ENCODE peak calls at places on chromosomes 3 and 15, in eight cellular contexts. V is cardiac fibroblast; B is RWPE1; L is heart left ventricle; X is activated B cell treated with CpG ODN at 0.5 μM for 24 hours; S is endothelial cell; T is CD4-positive, alpha-beta T cell; N is spleen. Q is an unnamed sample.

GRCh38 chr3:122628567-122628966 is 51.1 kb downstream of the PARP15 start:
- DNase-seq in B (peak; percentile 28), X (no peak), L (no peak), V (peak; percentile 27), T (no peak), N (no peak), S (no peak), Q (no peak)

GRCh38 chr3:52358362-52358940 is 42.3 kb downstream of the DNAH1 start:
- DNase-seq in N (peak; percentile 56), X (no peak), B (no peak), V (no peak), L (peak; percentile 62), S (no peak), T (no peak), Q (no peak)

GRCh38 chr3:144643778-144644191 is 672.2 kb downstream of the DIPK2A start:
- DNase-seq in B (no peak), S (no peak), N (no peak), V (peak; percentile 32), X (no peak), T (no peak), L (no peak), Q (no peak)

GRCh38 chr3:125337506-125337905 is 37.6 kb downstream of the ZNF148 start:
- DNase-seq in B (no peak), L (no peak), N (no peak), T (no peak), X (no peak), V (no peak), S (no peak), Q (no peak)

GRCh38 chr3:147318900-147319299 is 87.4 kb downstream of the ZIC4 start:
- DNase-seq in L (no peak), T (no peak), V (no peak), N (no peak), S (no peak), X (no peak), B (no peak), Q (no peak)

GRCh38 chr3:13238687-13239466 is 165.6 kb upstream of the IQSEC1 start:
- DNase-seq in N (no peak), S (no peak), T (no peak), L (no peak), X (no peak), B (no peak), V (no peak), Q (no peak)

GRCh38 chr3:30353711-30354467 is 252.5 kb upstream of the TGFBR2 start:
- DNase-seq in S (no peak), X (no peak), T (peak; percentile 41), V (no peak), L (no peak), N (peak; percentile 39), B (no peak), Q (no peak)

GRCh38 chr3:72312339-72312738 is 527.4 kb upstream of the PROK2 start:
- DNase-seq in N (no peak), S (no peak), V (no peak), X (no peak), B (no peak), T (no peak), L (no peak), Q (no peak)

GRCh38 chr3:195895900-195896360 is 12.4 kb downstream of the TNK2 start:
- DNase-seq in B (no peak), X (peak; percentile 82), T (peak; percentile 74), N (peak; percentile 96), V (no peak), L (peak; percentile 88), S (no peak), Q (peak; percentile 69)

GRCh38 chr15:96416218-96416933 is 85.9 kb downstream of the NR2F2 start:
- DNase-seq in B (no peak), S (no peak), T (no peak), L (no peak), X (no peak), V (no peak), N (no peak), Q (no peak)

GRCh38 chr3:134799393-134799792 is 4.3 kb downstream of the EPHB1 start:
- DNase-seq in T (no peak), X (no peak), S (no peak), L (no peak), N (no peak), V (no peak), B (no peak), Q (no peak)

GRCh38 chr3:63141-63845 is 133.3 kb upstream of the CHL1 start:
- DNase-seq in L (no peak), S (no peak), V (no peak), N (no peak), B (no peak), T (no peak), X (no peak), Q (no peak)

GRCh38 chr3:99699841-99700240 is 61.4 kb downstream of the COL8A1 start:
- DNase-seq in V (peak; percentile 87), S (no peak), X (no peak), B (no peak), T (no peak), N (no peak), L (no peak), Q (no peak)

GRCh38 chr15:100692671-100693070 is 90.3 kb downstream of the ASB7 start:
- DNase-seq in S (no peak), X (no peak), L (no peak), N (no peak), T (no peak), V (no peak), B (no peak), Q (no peak)

GRCh38 chr15:54559405-54560064 is 581.3 kb downstream of the UNC13C start:
- DNase-seq in L (no peak), S (no peak), N (no peak), X (no peak), V (no peak), B (no peak), T (no peak), Q (no peak)

GRCh38 chr15:49830411-49830810 is 209.6 kb downstream of the DTWD1 start:
- DNase-seq in X (no peak), B (no peak), V (peak; percentile 44), S (no peak), N (no peak), L (no peak), T (no peak), Q (no peak)

GRCh38 chr3:184629555-184630160 is 68.1 kb downstream of the EPHB3 start:
- DNase-seq in X (no peak), N (peak; percentile 62), V (no peak), S (no peak), T (no peak), L (no peak), B (no peak), Q (no peak)

GRCh38 chr3:17645074-17645698 is 97.2 kb downstream of the TBC1D5 start:
- DNase-seq in S (peak; percentile 40), B (peak; percentile 22), X (no peak), N (no peak), L (no peak), T (no peak), V (peak; percentile 82), Q (no peak)

GRCh38 chr3:43410575-43410974 is 124.2 kb downstream of the SNRK start:
- DNase-seq in N (no peak), B (no peak), V (no peak), S (no peak), L (no peak), T (no peak), X (no peak), Q (no peak)

GRCh38 chr15:32765236-32765635 is 47.4 kb downstream of the GREM1 start:
- DNase-seq in V (no peak), X (no peak), S (no peak), N (no peak), T (no peak), L (no peak), B (no peak), Q (no peak)

GRCh38 chr15:67091073-67091965 is 25.9 kb downstream of the SMAD3 start:
- DNase-seq in S (no peak), X (no peak), N (peak; percentile 86), B (peak; percentile 95), L (peak; percentile 83), V (peak; percentile 87), T (peak; percentile 54), Q (peak; percentile 77)

GRCh38 chr3:49470714-49471420 is 800 bp downstream of the DAG1 start:
- DNase-seq in T (no peak), V (peak; percentile 25), B (no peak), X (no peak), N (no peak), L (no peak), S (no peak), Q (no peak)

GRCh38 chr3:169966951-169967915 is 626 bp downstream of the SEC62 start:
- DNase-seq in V (peak; percentile 60), N (no peak), B (peak; percentile 26), L (peak; percentile 82), S (peak; percentile 69), T (peak; percentile 27), X (no peak), Q (peak; percentile 41)

GRCh38 chr15:72474466-72474911 is 359 bp downstream of the ARIH1 start:
- DNase-seq in S (peak; percentile 34), T (no peak), X (no peak), B (no peak), N (peak; percentile 92), L (peak; percentile 73), V (no peak), Q (no peak)

DNA sequence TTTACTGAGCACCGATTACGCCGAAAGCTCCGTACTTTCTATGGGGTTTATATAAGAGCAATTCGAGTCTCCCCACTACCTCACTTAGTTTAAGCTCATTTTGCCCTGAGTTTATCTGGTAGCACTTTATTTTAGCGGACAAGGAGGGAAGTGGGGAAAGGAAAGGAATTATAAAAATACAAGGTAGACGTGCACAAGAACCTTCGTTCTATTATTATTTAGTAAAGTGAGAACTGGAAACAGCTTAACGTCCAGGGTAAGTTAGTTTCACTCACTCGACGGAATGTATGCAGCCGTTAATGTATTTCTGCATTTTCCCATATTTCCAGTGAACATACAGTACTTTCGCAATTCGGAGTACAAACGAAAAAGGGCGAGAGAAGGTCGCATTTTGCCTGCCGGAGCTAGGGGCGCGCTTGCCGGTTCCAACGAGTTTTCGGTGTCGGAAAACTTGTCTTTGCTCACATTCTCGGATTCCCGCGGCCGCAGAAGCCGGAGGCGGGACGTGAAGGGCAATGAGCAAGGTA is 1.2 kb upstream of the STT3B start:
- DNase-seq in L (no peak), N (no peak), T (no peak), S (no peak), V (peak; percentile 44), X (no peak), B (no peak), Q (no peak)
- TF ChIP-seq CTCF in L (no peak), N (no peak), T (no peak), S (no peak), V (peak; percentile 36), X (no peak), B (peak; percentile 27), Q (no peak)

GRCh38 chr15:81294501-81294850 is 29.5 kb downstream of the STARD5 start:
- DNase-seq in X (no peak), V (no peak), L (no peak), B (no peak), N (peak; percentile 82), S (no peak), T (no peak), Q (no peak)
- TF ChIP-seq CTCF in X (no peak), V (no peak), L (no peak), B (no peak), N (no peak), S (no peak), T (no peak), Q (no peak)

GRCh38 chr15:59360305-59360704 is 12.4 kb downstream of the MYO1E start:
- DNase-seq in T (no peak), B (no peak), L (no peak), X (no peak), S (no peak), V (peak; percentile 31), N (no peak), Q (no peak)
- TF ChIP-seq CTCF in T (no peak), B (no peak), L (no peak), X (no peak), S (peak; percentile 67), V (peak; percentile 51), N (no peak), Q (no peak)

GRCh38 chr3:177557561-177557960 is 360.3 kb upstream of the TBL1XR1 start:
- DNase-seq in V (no peak), L (no peak), B (no peak), N (no peak), T (no peak), S (no peak), X (no peak), Q (no peak)
- TF ChIP-seq CTCF in V (no peak), L (no peak), B (no peak), N (no peak), T (no peak), S (no peak), X (no peak), Q (no peak)

Q was measured in natural killer cell.